ENCODE peak calls at places on chromosome 5, in seven cellular contexts. J, R, S, M, L, K and N are unnamed samples.

GRCh38 chr5:143772621-143773020 is 39.3 kb upstream of the HMHB1 start:
- DNase-seq in J (no peak), R (no peak), S (no peak), M (no peak), L (no peak), K (no peak), N (no peak)

GRCh38 chr5:138819065-138819464 is 56.1 kb downstream of the LRRTM2 start:
- DNase-seq in J (no peak), R (no peak), S (no peak), M (peak), L (no peak), K (peak), N (no peak)

GRCh38 chr5:10123254-10123989 is 126.3 kb downstream of the ATPSCKMT start:
- DNase-seq in J (no peak), R (no peak), S (no peak), M (no peak), L (no peak), K (no peak), N (no peak)

GRCh38 chr5:126280343-126280742 is 142.9 kb upstream of the GRAMD2B start:
- DNase-seq in J (no peak), R (no peak), S (no peak), M (no peak), L (no peak), K (no peak), N (no peak)

GRCh38 chr5:174523311-174524159 is 200.8 kb upstream of the MSX2 start:
- DNase-seq in J (no peak), R (no peak), S (no peak), M (no peak), L (no peak), K (no peak), N (no peak)

GRCh38 chr5:97044057-97044456 is 98.4 kb downstream of the LIX1 start:
- DNase-seq in J (peak), R (no peak), S (no peak), M (no peak), L (no peak), K (peak), N (peak)

GRCh38 chr5:121285861-121286527 is 565.7 kb upstream of the FTMT start:
- DNase-seq in J (peak), R (no peak), S (no peak), M (no peak), L (no peak), K (peak), N (no peak)

GRCh38 chr5:60350794-60351193 is 349.2 kb downstream of the DEPDC1B start:
- DNase-seq in J (no peak), R (no peak), S (no peak), M (no peak), L (no peak), K (no peak), N (no peak)

GRCh38 chr5:163509288-163510040 is 4.0 kb downstream of the MAT2B start:
- DNase-seq in J (peak), R (no peak), S (no peak), M (no peak), L (peak), K (peak), N (peak)

GRCh38 chr5:141359790-141360426 is at the start of gene PCDHGB2:
- DNase-seq in J (peak), R (no peak), S (no peak), M (no peak), L (peak), K (peak), N (peak)
- H3K4me3 ChIP-seq in J (peak), R (no peak), S (no peak), M (peak), L (peak), K (peak), N (no peak)

DNA sequence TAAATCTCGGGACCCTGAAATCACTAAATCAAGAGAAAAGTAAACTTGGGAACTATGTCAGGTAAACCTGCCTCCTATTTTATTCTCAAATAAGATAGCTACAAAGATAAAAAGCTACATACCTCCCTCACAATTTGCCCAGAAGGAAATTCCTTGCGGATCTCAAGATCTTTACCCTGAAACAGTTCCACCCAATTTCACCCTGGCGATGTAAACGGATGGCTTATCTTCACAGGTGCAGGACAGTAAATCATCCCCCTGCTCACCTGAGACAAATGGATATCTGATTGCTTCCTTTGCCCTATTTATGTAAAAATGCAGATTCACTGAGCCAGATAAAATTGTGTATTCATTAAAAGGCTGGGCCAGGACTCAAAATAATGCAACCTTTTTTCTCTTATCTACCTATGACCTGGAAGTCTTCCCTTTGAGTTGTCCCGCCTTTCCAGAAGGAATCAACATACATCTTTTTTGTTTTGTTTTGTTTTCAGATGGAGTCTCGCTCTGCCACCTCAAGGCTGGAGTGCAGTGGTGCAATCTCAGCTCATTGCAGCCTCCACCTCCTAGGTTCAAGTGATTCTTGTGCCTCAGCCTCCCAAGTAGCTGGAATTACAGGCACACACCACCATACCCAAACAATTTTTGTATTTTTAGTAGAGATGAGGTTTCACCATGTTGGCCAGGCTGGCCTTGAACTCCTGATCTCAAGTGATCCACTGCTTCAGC is 13.8 kb downstream of the TMEM267 start:
- DNase-seq in J (no peak), R (no peak), S (no peak), M (no peak), L (no peak), K (no peak), N (peak)
- TF ChIP-seq CTCF in J (no peak), R (peak), S (no peak), M (no peak), L (no peak), K (no peak), N (peak)

DNA sequence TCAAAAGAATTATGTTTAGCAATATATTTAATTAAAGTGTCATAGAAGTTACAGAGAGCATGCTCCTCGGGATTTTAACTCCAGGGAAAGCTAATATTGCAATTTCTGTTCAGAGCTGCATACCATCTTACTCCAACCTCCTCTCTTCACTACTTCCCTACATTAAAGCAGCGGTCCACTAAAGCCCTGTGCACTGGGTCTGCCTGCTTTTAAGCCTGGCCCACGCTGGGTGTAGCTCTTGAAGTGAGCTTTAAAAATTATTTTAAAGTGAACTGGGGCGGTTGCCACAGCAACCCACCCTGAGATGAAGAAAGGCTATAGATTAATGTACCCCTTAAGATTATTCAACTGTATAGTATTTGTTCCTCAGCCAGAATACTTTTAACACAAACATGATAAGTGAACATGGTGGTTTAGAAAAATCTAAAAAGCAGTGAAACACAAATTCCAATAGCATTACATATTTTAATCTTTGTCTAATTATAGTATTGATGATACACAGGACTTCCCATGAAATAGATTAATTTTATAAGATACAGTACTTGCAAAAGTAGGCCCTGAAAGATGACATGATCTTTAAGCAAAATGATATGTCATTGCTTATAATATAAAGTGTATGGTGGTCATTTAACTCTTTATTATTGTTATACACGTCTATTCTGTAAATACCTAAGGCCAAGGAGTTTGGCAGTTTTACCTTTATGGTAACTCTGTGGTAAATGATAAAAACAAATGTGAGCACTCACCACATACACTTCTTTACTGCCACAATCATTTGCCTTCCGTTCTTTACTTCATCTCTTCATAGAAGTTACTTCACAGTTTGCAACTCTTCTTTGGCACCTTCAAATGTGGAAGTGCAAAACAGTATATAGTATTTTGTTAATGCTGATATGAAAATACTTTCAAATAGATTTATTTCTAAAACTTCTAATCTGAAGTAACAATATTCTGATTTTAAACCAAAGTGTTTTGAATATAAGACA is 4.1 kb upstream of the MEF2C start:
- DNase-seq in J (no peak), R (no peak), S (no peak), M (no peak), L (no peak), K (no peak), N (no peak)
- H3K4me3 ChIP-seq in J (no peak), R (no peak), S (no peak), M (peak), L (no peak), K (no peak), N (no peak)

GRCh38 chr5:57036621-57037160 is 84.8 kb upstream of the MIER3 start:
- DNase-seq in J (no peak), R (no peak), S (no peak), M (no peak), L (no peak), K (no peak), N (no peak)

GRCh38 chr5:57034517-57034916 is 82.6 kb upstream of the MIER3 start:
- DNase-seq in J (no peak), R (no peak), S (no peak), M (no peak), L (no peak), K (no peak), N (peak)

GRCh38 chr5:57033503-57033902 is 81.6 kb upstream of the MIER3 start:
- DNase-seq in J (no peak), R (no peak), S (no peak), M (no peak), L (no peak), K (no peak), N (peak)

GRCh38 chr5:57035955-57036354 is 84.0 kb upstream of the MIER3 start:
- DNase-seq in J (no peak), R (no peak), S (no peak), M (no peak), L (no peak), K (no peak), N (no peak)

GRCh38 chr5:57037355-57037754 is 85.4 kb upstream of the MIER3 start:
- DNase-seq in J (peak), R (no peak), S (no peak), M (no peak), L (no peak), K (no peak), N (no peak)
- TF ChIP-seq CTCF in J (no peak), R (no peak), S (no peak), M (no peak), L (no peak), K (no peak), N (no peak)

GRCh38 chr5:93603711-93604118 is 20.7 kb downstream of the NR2F1 start:
- DNase-seq in J (no peak), R (no peak), S (no peak), M (no peak), L (peak), K (no peak), N (no peak)
- H3K4me3 ChIP-seq in J (peak), R (no peak), S (no peak), M (peak), L (peak), K (peak), N (no peak)

DNA sequence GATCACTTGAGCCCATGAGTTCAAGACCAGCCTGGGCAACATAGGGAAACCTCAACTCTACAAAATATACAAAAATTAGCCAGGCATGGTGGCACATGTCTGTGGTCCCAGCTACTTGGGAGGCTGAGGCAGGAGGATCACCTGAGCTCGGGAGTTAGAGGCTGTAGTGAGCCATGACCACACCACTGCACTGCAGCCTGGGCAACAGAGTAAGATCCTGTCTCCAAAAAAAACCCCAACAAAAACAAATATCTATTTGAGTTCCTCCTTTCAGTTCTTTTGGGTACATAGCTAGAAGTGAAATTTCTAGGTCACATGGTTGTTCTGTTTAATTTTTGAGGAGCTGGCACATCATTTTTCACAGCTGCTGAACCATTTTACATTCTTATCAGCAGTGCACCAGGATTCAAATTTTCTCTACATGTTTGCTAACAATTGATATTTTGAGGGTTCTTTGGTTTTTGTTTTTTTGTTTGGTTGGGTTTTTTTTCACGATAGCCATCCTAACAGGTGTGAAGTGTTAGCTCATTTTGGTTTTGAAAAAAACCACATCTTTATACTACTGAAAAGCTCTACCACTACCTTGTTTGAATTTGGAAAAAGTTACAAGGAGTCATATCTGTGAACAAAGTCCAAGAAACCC is 176.9 kb upstream of the SLC12A2 start:
- DNase-seq in J (no peak), R (no peak), S (no peak), M (no peak), L (no peak), K (no peak), N (no peak)
- TF ChIP-seq CTCF in J (no peak), R (no peak), S (no peak), M (no peak), L (no peak), K (no peak), N (no peak)

GRCh38 chr5:41509399-41510175 is 814 bp downstream of the PLCXD3 start:
- DNase-seq in J (no peak), R (peak), S (no peak), M (no peak), L (no peak), K (no peak), N (no peak)
- H3K4me3 ChIP-seq in J (peak), R (peak), S (no peak), M (peak), L (peak), K (no peak), N (no peak)

GRCh38 chr5:76836181-76836580 is 13.6 kb upstream of the S100Z start:
- DNase-seq in J (no peak), R (no peak), S (no peak), M (no peak), L (peak), K (peak), N (no peak)
- TF ChIP-seq CTCF in J (peak), R (no peak), S (no peak), M (no peak), L (peak), K (peak), N (peak)

GRCh38 chr5:115379622-115380344 is 83.3 kb upstream of the CCDC112 start:
- DNase-seq in J (no peak), R (no peak), S (no peak), M (no peak), L (peak), K (no peak), N (peak)

GRCh38 chr5:115382989-115383388 is 86.5 kb upstream of the CCDC112 start:
- DNase-seq in J (no peak), R (no peak), S (no peak), M (no peak), L (no peak), K (no peak), N (no peak)

GRCh38 chr5:115378754-115379153 is 82.3 kb upstream of the CCDC112 start:
- DNase-seq in J (no peak), R (no peak), S (no peak), M (no peak), L (no peak), K (no peak), N (no peak)

GRCh38 chr5:115384587-115385375 is 88.3 kb upstream of the CCDC112 start:
- DNase-seq in J (no peak), R (no peak), S (no peak), M (no peak), L (no peak), K (no peak), N (no peak)

DNA sequence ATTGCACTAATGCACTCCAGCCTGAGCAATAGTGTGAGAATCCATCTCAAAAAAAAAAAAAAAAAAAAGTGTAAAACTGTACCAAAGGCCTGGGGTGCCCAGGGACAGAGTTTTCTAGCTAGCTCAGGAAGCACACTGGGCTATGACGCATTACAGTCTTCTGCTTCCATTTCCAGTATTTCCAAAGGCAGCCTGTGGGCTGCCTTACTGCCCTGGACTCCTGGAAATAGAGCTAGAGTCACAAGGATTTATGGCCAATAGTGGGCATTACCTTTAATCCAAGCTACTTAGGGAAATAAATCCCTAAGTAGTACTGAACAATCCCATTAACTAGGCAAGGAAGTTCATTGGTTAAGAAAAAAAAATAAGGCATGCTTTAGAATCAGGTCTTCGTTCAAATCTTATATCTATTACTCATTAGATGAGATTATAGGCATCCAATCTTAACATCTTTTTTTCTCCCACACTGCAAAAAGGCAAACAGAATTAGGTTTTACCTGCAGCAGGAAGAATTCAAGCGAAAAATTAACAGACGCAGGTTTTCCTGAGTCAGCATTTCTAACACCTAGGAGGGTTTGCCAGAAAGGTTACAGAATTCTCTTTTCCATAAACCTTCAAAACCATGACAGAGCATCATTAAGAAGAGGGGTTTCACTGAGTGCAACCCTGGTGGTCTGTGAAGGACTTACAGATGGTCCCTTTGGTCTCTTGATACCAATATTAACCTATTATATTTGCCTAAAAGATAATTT is 85.6 kb upstream of the CCDC112 start:
- DNase-seq in J (no peak), R (no peak), S (no peak), M (no peak), L (no peak), K (no peak), N (no peak)
- H3K4me3 ChIP-seq in J (no peak), R (no peak), S (no peak), M (no peak), L (no peak), K (no peak), N (no peak)

GRCh38 chr5:136192526-136193395 is at the start of gene SMIM32:
- DNase-seq in J (peak), R (no peak), S (no peak), M (peak), L (no peak), K (no peak), N (peak)
- TF ChIP-seq CTCF in J (no peak), R (no peak), S (no peak), M (no peak), L (no peak), K (no peak), N (no peak)